ENCODE peak calls at places on chromosome 16, in five cellular contexts. C is Peyer's patch, L is osteocyte, F is neural progenitor cell, H is neural crest cell. P is an unnamed sample.

GRCh38 chr16:14464796-14465195 is 165.3 kb downstream of the PARN start:
- DNase-seq in C (no peak), L (no peak), F (no peak), H (no peak), P (no peak)

GRCh38 chr16:58582971-58583765 is 46.5 kb downstream of the CNOT1 start:
- DNase-seq in C (no peak), L (no peak), F (peak), H (no peak), P (no peak)

GRCh38 chr16:28263305-28263704 is 29.0 kb upstream of the SBK1 start:
- DNase-seq in C (no peak), L (no peak), F (no peak), H (no peak), P (no peak)

GRCh38 chr16:62424206-62424605 is 388.0 kb upstream of the CDH8 start:
- DNase-seq in C (no peak), L (no peak), F (no peak), H (no peak), P (no peak)

GRCh38 chr16:83143788-83144187 is 517.0 kb downstream of the CDH13 start:
- DNase-seq in C (no peak), L (no peak), F (peak), H (no peak), P (no peak)

GRCh38 chr16:47143677-47144558 is at the start of gene NETO2:
- DNase-seq in C (peak), L (peak), F (peak), H (peak), P (peak)

GRCh38 chr16:29900102-29900887 is at the start of gene ASPHD1:
- DNase-seq in C (peak), L (peak), F (peak), H (peak), P (peak)

GRCh38 chr16:13427943-13428342 is 492.0 kb upstream of the ERCC4 start:
- DNase-seq in C (no peak), L (no peak), F (no peak), H (no peak), P (no peak)

GRCh38 chr16:56911771-56912541 is 20.0 kb upstream of the HERPUD1 start:
- DNase-seq in C (no peak), L (no peak), F (peak), H (no peak), P (no peak)

GRCh38 chr16:80515374-80515773 is 25.4 kb upstream of the DYNLRB2 start:
- DNase-seq in C (no peak), L (no peak), F (no peak), H (no peak), P (no peak)

GRCh38 chr16:8655184-8655717 is 19.2 kb upstream of the ABAT start:
- DNase-seq in C (no peak), L (no peak), F (peak), H (peak), P (no peak)

GRCh38 chr16:54699656-54700055 is 231.0 kb upstream of the IRX5 start:
- DNase-seq in C (no peak), L (no peak), F (no peak), H (no peak), P (no peak)

GRCh38 chr16:19672378-19672777 is 45.6 kb downstream of the KNOP1 start:
- DNase-seq in C (no peak), L (no peak), F (no peak), H (no peak), P (no peak)

GRCh38 chr16:27927266-27927901 is 136.1 kb downstream of the GSG1L start:
- DNase-seq in C (no peak), L (no peak), F (no peak), H (no peak), P (no peak)

GRCh38 chr16:72246423-72246822 is 74.5 kb upstream of the PMFBP1 start:
- DNase-seq in C (no peak), L (no peak), F (no peak), H (no peak), P (no peak)

GRCh38 chr16:19831678-19832077 is 53.0 kb downstream of the GPRC5B start:
- DNase-seq in C (no peak), L (no peak), F (no peak), H (no peak), P (no peak)

GRCh38 chr16:47258874-47259461 is 115.2 kb upstream of the NETO2 start:
- DNase-seq in C (no peak), L (no peak), F (peak), H (no peak), P (no peak)

GRCh38 chr16:2056077-2056476 is 8.3 kb downstream of the TSC2 start:
- DNase-seq in C (no peak), L (no peak), F (no peak), H (no peak), P (no peak)
- TF ChIP-seq CTCF in C (no peak), L (peak), F (no peak), H (no peak), P (no peak)

GRCh38 chr16:26709175-26709574 is 357.6 kb upstream of the C16orf82 start:
- DNase-seq in C (no peak), L (no peak), F (no peak), H (no peak), P (no peak)
- TF ChIP-seq CTCF in C (no peak), L (no peak), F (no peak), H (no peak), P (no peak)

GRCh38 chr16:3793161-3793576 is 75.8 kb upstream of the TRAP1 start:
- DNase-seq in C (no peak), L (peak), F (no peak), H (no peak), P (no peak)
- TF ChIP-seq CTCF in C (no peak), L (no peak), F (no peak), H (no peak), P (no peak)

GRCh38 chr16:66552288-66553143 is at the start of gene CKLF:
- DNase-seq in C (peak), L (peak), F (peak), H (peak), P (peak)
- TF ChIP-seq CTCF in C (no peak), L (no peak), F (no peak), H (no peak), P (no peak)

DNA sequence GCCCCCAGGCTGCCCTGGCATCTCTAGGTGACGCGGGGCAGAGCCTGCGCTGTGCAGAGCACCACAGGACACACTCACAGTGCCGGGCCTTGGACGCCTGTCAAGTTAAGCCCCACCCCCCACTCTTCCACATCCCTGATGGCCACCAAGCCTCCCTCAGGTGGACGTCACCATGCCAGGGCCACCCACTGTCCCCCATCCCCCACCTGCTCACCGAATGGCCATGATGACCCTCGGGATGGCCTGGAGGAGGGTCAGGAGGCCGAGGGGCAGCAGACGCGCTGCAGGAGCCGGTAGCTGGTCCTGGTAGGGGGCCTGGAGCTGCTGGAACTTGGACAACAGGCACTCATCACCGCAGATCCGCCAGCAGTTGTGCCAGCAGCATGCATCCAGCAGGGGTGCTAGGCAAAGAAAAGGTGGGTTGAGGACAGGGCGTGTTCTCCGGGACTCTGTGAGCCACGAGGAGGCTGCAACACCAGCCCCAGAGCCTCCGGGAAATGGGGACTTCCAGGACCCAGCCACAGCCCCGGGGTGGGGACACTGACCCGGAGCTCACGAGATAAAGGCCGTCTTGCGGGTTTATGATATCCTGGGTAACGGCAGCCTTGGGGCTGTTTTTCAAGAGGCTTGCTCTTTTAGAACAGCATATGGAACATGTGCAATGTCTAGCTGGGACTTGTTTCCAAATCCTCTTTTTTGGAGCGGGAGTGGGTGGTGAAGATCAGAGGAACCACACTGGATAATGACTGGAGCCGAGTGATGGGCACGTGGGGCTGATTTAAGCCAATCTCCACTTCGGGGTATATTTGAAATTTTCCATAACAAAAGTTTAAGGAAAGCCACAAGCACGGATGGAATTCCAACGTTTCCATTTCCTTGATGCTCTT is 11.4 kb downstream of the C16orf95 start:
- DNase-seq in C (no peak), L (no peak), F (peak), H (no peak), P (no peak)
- TF ChIP-seq CTCF in C (no peak), L (no peak), F (peak), H (peak), P (peak)

DNA sequence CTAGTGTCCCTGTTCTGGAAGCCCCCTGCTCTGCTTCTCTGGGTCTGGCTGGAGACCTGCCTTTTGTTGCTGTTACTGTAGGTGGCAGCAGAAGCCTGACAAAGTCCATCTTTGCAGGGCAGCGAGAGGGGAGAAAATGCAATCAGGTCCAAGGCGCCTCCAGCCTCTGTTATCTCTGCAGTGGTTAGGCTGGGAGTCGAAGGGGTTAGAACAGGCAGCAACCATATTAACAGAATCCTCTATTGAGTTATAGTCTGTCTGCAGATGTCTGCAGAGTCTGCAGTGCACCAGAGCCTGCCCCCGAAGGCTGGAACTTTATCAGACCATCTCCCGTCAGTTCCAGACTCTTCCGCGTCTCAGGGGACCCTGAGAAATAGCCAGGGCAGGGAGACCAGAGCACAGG is 404.9 kb upstream of the EEF2KMT start:
- DNase-seq in C (no peak), L (no peak), F (peak), H (peak), P (no peak)
- TF ChIP-seq CTCF in C (no peak), L (no peak), F (peak), H (peak), P (peak)

GRCh38 chr16:11916524-11917285 is 949 bp upstream of the GSPT1 start:
- DNase-seq in C (no peak), L (no peak), F (no peak), H (no peak), P (no peak)
- TF ChIP-seq CTCF in C (no peak), L (no peak), F (no peak), H (no peak), P (no peak)